ENCODE peak calls at places on chromosomes 4 and X, in ten cellular contexts. S is CD8-positive, alpha-beta memory T cell; Q is cardiac muscle cell; B is IMR-90; F is brain microvascular endothelial cell; G is K562; D is endodermal cell; A is substantia nigra; U is A673; P is pancreas. C is an unnamed sample.

GRCh38 chr4:15675363-15675762 is 6.3 kb upstream of the FAM200B start:
- DNase-seq in F (no peak), B (no peak), Q (no peak), G (no peak), A (no peak), P (no peak), D (no peak), U (no peak), S (no peak), C (no peak)

GRCh38 chr4:151641167-151641566 is 119.6 kb downstream of the GATB start:
- DNase-seq in S (no peak), F (peak), P (no peak), B (peak), U (no peak), D (no peak), Q (peak), A (no peak), G (no peak), C (peak)

GRCh38 chrX:2608638-2609430 is 82.3 kb upstream of the CD99 start:
- DNase-seq in Q (peak), F (peak), D (peak), B (peak), S (peak), G (peak), U (peak), A (no peak), P (peak), C (peak)

GRCh38 chrX:23311731-23312130 is 22.9 kb upstream of the PTCHD1 start:
- DNase-seq in P (no peak), G (no peak), B (no peak), A (no peak), F (no peak), U (no peak), Q (no peak), D (no peak), S (no peak), C (no peak)

GRCh38 chr4:82739292-82740190 is 59.1 kb downstream of the SCD5 start:
- DNase-seq in U (peak), D (peak), B (peak), F (peak), A (peak), P (peak), Q (peak), G (peak), S (peak), C (peak)

GRCh38 chr4:26139310-26139924 is 181.4 kb upstream of the RBPJ start:
- DNase-seq in S (no peak), Q (no peak), G (no peak), B (no peak), F (no peak), U (peak), D (peak), A (no peak), P (no peak), C (no peak)

GRCh38 chrX:65971151-65971550 is 68.7 kb downstream of the VSIG4 start:
- DNase-seq in S (peak), A (no peak), U (no peak), F (no peak), Q (no peak), P (no peak), D (peak), G (no peak), B (no peak), C (no peak)

GRCh38 chr4:173211838-173212237 is 43.2 kb downstream of the GALNT7 start:
- DNase-seq in U (peak), S (no peak), Q (peak), D (no peak), G (peak), A (no peak), P (no peak), F (peak), B (peak), C (no peak)

GRCh38 chr4:41142946-41143720 is 71.2 kb downstream of the APBB2 start:
- DNase-seq in S (no peak), U (peak), Q (peak), F (peak), P (peak), B (peak), D (no peak), G (no peak), A (no peak), C (peak)

GRCh38 chr4:61443813-61444510 is 243.8 kb downstream of the ADGRL3 start:
- DNase-seq in P (no peak), B (peak), A (no peak), F (peak), Q (peak), U (no peak), S (no peak), D (no peak), G (no peak), C (no peak)

GRCh38 chr4:76373919-76374552 is 46.9 kb downstream of the CCDC158 start:
- DNase-seq in S (no peak), B (no peak), A (no peak), P (no peak), Q (peak), U (no peak), F (peak), G (no peak), D (no peak), C (no peak)

GRCh38 chrX:39458779-39459178 is 639.0 kb downstream of the BCOR start:
- DNase-seq in U (no peak), Q (no peak), A (no peak), F (no peak), P (no peak), S (no peak), D (no peak), G (no peak), B (no peak), C (no peak)

GRCh38 chr4:52711271-52711670 is 40.0 kb downstream of the ERVMER34-1 start:
- DNase-seq in U (no peak), D (no peak), F (no peak), P (no peak), B (no peak), Q (no peak), G (peak), A (no peak), S (no peak), C (no peak)

GRCh38 chr4:188841523-188841922 is 702.3 kb downstream of the TRIML1 start:
- DNase-seq in P (no peak), S (no peak), U (no peak), D (no peak), F (no peak), Q (no peak), B (no peak), G (no peak), A (no peak), C (no peak)

GRCh38 chr4:19927381-19927780 is 324.3 kb upstream of the SLIT2 start:
- DNase-seq in U (no peak), F (peak), A (no peak), B (peak), D (no peak), G (no peak), Q (peak), P (no peak), S (no peak), C (no peak)

GRCh38 chr4:182391111-182391684 is 148.0 kb downstream of the TENM3 start:
- DNase-seq in A (no peak), Q (no peak), D (no peak), S (no peak), G (no peak), F (no peak), P (no peak), U (no peak), B (no peak), C (no peak)

GRCh38 chr4:85929926-85930325 is 429.9 kb downstream of the MAPK10 start:
- DNase-seq in F (no peak), S (no peak), B (no peak), G (no peak), P (peak), A (no peak), U (no peak), Q (no peak), D (peak), C (no peak)

DNA sequence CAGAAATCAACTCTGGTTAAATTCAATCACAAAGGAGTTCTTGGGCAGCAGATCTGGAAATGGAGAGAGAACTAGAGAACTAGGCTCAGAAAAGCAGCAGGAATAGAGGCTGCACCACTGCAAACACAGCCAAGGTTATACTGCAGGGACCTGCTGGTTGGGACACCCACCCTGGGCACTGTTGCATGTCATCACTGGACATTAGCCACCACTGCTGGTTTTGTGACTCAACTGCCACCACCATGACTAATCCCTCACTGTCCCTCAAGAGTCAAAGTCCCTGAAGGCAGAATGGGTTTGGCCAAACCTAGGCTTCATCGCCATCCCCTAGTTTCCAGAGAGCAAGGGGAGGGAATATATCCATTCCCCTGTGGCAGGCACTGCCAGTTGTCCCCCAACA is 38.1 kb upstream of the IRAK1 start:
- DNase-seq in S (no peak), A (no peak), P (no peak), F (no peak), U (no peak), D (no peak), B (no peak), Q (no peak), G (no peak), C (no peak)
- H3K27ac ChIP-seq in S (no peak), A (no peak), P (no peak), F (no peak), U (no peak), D (no peak), B (no peak), Q (no peak), G (no peak), C (peak)

GRCh38 chr4:132827522-132827921 is 321.6 kb upstream of the PCDH10 start:
- DNase-seq in F (no peak), G (no peak), A (no peak), U (peak), Q (no peak), S (no peak), D (no peak), B (no peak), P (no peak), C (no peak)
- H3K27ac ChIP-seq in F (no peak), G (no peak), A (no peak), U (no peak), Q (no peak), S (no peak), D (no peak), B (no peak), P (no peak), C (no peak)

GRCh38 chr4:122889726-122890125 is 32.7 kb downstream of the NUDT6 start:
- DNase-seq in U (no peak), F (no peak), G (no peak), D (no peak), P (no peak), Q (no peak), A (no peak), B (no peak), S (no peak), C (no peak)
- H3K27ac ChIP-seq in U (no peak), F (peak), G (no peak), D (no peak), P (no peak), Q (no peak), A (no peak), B (no peak), S (no peak), C (no peak)

DNA sequence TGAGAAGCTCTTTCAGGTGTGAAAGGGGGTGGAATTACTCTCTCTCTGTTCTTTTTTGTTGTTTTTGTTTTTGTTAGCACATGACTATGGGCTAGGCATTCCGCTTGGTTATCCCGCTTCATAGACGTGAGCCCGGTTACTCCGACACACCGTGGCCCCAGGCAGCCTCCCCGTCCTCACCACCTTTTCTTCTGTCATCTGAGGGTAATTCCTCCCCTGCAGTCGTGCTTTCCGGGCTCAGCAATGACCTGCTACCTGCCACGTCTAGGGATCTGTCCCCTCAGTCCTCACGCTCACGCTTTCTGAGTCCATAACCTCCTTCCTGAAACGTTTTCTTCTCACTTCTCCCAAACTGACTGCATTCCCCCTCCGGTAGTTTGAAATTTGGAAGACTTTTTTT is 691 bp upstream of the REST start:
- DNase-seq in Q (no peak), U (no peak), B (no peak), A (no peak), F (no peak), S (peak), G (peak), D (peak), P (peak), C (no peak)
- H3K27ac ChIP-seq in Q (no peak), U (no peak), B (no peak), A (no peak), F (no peak), S (peak), G (no peak), D (no peak), P (no peak), C (peak)

GRCh38 chr4:13986533-13986932 is 359.0 kb upstream of the BOD1L1 start:
- DNase-seq in F (no peak), G (no peak), P (no peak), U (no peak), A (no peak), Q (no peak), S (no peak), D (no peak), B (no peak), C (no peak)

GRCh38 chr4:13988347-13989265 is 361.1 kb upstream of the BOD1L1 start:
- DNase-seq in P (peak), A (no peak), S (no peak), G (no peak), U (peak), B (peak), D (no peak), Q (peak), F (peak), C (peak)

GRCh38 chr4:13990596-13991589 is 363.4 kb upstream of the BOD1L1 start:
- DNase-seq in S (no peak), B (peak), A (no peak), P (peak), D (no peak), F (peak), G (no peak), Q (peak), U (peak), C (no peak)

GRCh38 chr4:13992041-13992440 is 364.5 kb upstream of the BOD1L1 start:
- DNase-seq in U (no peak), D (no peak), P (no peak), S (no peak), B (no peak), Q (no peak), A (no peak), G (no peak), F (no peak), C (no peak)

GRCh38 chr4:13989496-13989895 is 362.0 kb upstream of the BOD1L1 start:
- DNase-seq in A (no peak), D (no peak), G (no peak), F (peak), U (no peak), Q (peak), B (no peak), P (no peak), S (no peak), C (no peak)
- H3K27ac ChIP-seq in A (no peak), D (no peak), G (no peak), F (peak), U (no peak), Q (no peak), B (peak), P (no peak), S (no peak), C (no peak)